ENCODE peak calls at places on chromosomes 1 and 21, in seven cellular contexts. N, W, S, X, D, F and A are unnamed samples.

GRCh38 chr1:109912214-109912861 is 1.7 kb downstream of the CSF1 start:
- DNase-seq in W (peak; percentile 52), S (peak; percentile 73), N (no peak), D (no peak), F (no peak), X (no peak), A (peak; percentile 48)

GRCh38 chr1:207007352-207008033 is 25.1 kb downstream of the C1orf116 start:
- DNase-seq in W (peak; percentile 95), N (no peak), S (peak; percentile 90), D (no peak), X (peak; percentile 91), F (peak; percentile 87), A (peak; percentile 85)

GRCh38 chr1:201718346-201719202 is 110.4 kb upstream of the IPO9 start:
- DNase-seq in W (no peak), X (no peak), D (no peak), N (no peak), S (no peak), F (no peak), A (no peak)

GRCh38 chr1:17233675-17234074 is 15.2 kb upstream of the PADI3 start:
- DNase-seq in N (peak; percentile 88), X (peak; percentile 94), D (no peak), F (peak; percentile 94), W (peak; percentile 94), S (peak; percentile 96), A (peak; percentile 92)

GRCh38 chr1:27152829-27153548 is 1.9 kb downstream of the SLC9A1 start:
- DNase-seq in W (no peak), X (no peak), F (no peak), S (no peak), N (no peak), D (no peak), A (peak; percentile 31)

GRCh38 chr1:5513179-5513578 is 479.0 kb downstream of the NPHP4 start:
- DNase-seq in N (no peak), S (no peak), D (no peak), X (no peak), W (no peak), F (no peak), A (no peak)

GRCh38 chr21:43900690-43901089 is 35.7 kb downstream of the AGPAT3 start:
- DNase-seq in X (no peak), D (no peak), F (no peak), N (no peak), S (no peak), W (no peak), A (no peak)

GRCh38 chr1:38872401-38873026 is 634 bp downstream of the MYCBP start:
- DNase-seq in N (peak; percentile 36), S (peak; percentile 46), D (no peak), F (no peak), X (peak; percentile 31), W (peak; percentile 17), A (peak; percentile 51)

GRCh38 chr21:45454924-45455315 is 50.0 kb downstream of the COL18A1 start:
- DNase-seq in W (peak; percentile 33), F (no peak), X (no peak), S (peak; percentile 50), N (no peak), D (no peak), A (peak; percentile 14)

GRCh38 chr1:22291926-22292788 is 149.3 kb upstream of the WNT4 start:
- DNase-seq in S (no peak), W (no peak), X (no peak), F (no peak), D (peak; percentile 20), N (no peak), A (no peak)

GRCh38 chr1:55288245-55288644 is 73.1 kb upstream of the USP24 start:
- DNase-seq in X (no peak), W (no peak), F (no peak), S (no peak), D (no peak), N (peak; percentile 19), A (no peak)

GRCh38 chr1:197486948-197487347 is 218.9 kb downstream of the CRB1 start:
- DNase-seq in W (no peak), X (peak; percentile 18), N (no peak), F (peak; percentile 54), D (peak; percentile 1), S (no peak), A (no peak)

GRCh38 chr21:41975391-41976272 is 21.8 kb upstream of the C2CD2 start:
- DNase-seq in F (no peak), N (no peak), W (no peak), S (no peak), X (no peak), D (no peak), A (no peak)